ENCODE peak calls at places on chromosomes 13 and 19, in ten cellular contexts. D is thoracic aorta, T is cardiac fibroblast, E is A549, C is heart right ventricle, I is PC-3, S is suprapubic skin, B is heart left ventricle, O is fibroblast of lung, M is A673. V is an unnamed sample.

GRCh38 chr19:40217027-40217810 is 965 bp downstream of the TTC9B start:
- DNase-seq in I (peak), T (no peak), D (no peak), C (no peak), O (no peak), M (peak), E (peak), B (no peak), S (no peak), V (no peak)

GRCh38 chr19:38273499-38273898 is 9.1 kb downstream of the SPINT2 start:
- DNase-seq in I (no peak), S (no peak), O (no peak), E (peak), D (no peak), T (no peak), B (no peak), M (no peak), C (no peak), V (no peak)

GRCh38 chr13:25042141-25042540 is 53.8 kb upstream of the PABPC3 start:
- DNase-seq in I (no peak), E (no peak), M (no peak), D (no peak), S (no peak), B (no peak), O (no peak), T (no peak), C (no peak), V (no peak)

GRCh38 chr13:113927661-113928581 is 46.0 kb downstream of the C13orf46 start:
- DNase-seq in I (no peak), B (peak), C (peak), D (peak), M (no peak), E (no peak), T (peak), S (peak), O (peak), V (peak)

GRCh38 chr13:41976491-41976890 is 15.6 kb upstream of the VWA8 start:
- DNase-seq in E (no peak), C (no peak), M (peak), B (no peak), S (no peak), T (no peak), I (no peak), O (no peak), D (no peak), V (no peak)

GRCh38 chr13:112522578-112522977 is 65.4 kb downstream of the TUBGCP3 start:
- DNase-seq in I (peak), E (no peak), D (no peak), B (no peak), S (no peak), M (no peak), O (peak), T (peak), C (no peak), V (peak)

GRCh38 chr19:12642506-12642905 is 24.0 kb downstream of the MAN2B1 start:
- DNase-seq in I (no peak), S (no peak), C (no peak), O (no peak), T (no peak), B (no peak), D (no peak), E (no peak), M (no peak), V (no peak)

GRCh38 chr13:42796747-42797356 is 15.5 kb downstream of the FAM216B start:
- DNase-seq in I (no peak), O (no peak), S (no peak), C (no peak), D (no peak), B (no peak), M (no peak), T (no peak), E (no peak), V (no peak)

GRCh38 chr19:14349426-14349825 is 31.8 kb upstream of the ADGRE5 start:
- DNase-seq in D (no peak), O (no peak), B (no peak), M (no peak), I (no peak), T (no peak), C (no peak), E (no peak), S (no peak), V (no peak)

GRCh38 chr19:18649371-18650047 is 12.7 kb downstream of the KLHL26 start:
- DNase-seq in M (no peak), O (peak), I (no peak), T (no peak), E (no peak), B (peak), S (peak), C (peak), D (no peak), V (no peak)

GRCh38 chr19:35975608-35976214 is 19.3 kb upstream of the SDHAF1 start:
- DNase-seq in S (no peak), E (no peak), D (no peak), M (no peak), C (no peak), B (no peak), T (peak), I (peak), O (peak), V (no peak)

GRCh38 chr13:109938255-109938936 is 152.0 kb upstream of the IRS2 start:
- DNase-seq in B (no peak), D (no peak), M (peak), E (no peak), I (peak), C (no peak), T (peak), O (peak), S (no peak), V (peak)

GRCh38 chr19:55440411-55441105 is 2.5 kb downstream of the SHISA7 start:
- DNase-seq in C (no peak), B (no peak), M (no peak), S (no peak), I (no peak), T (no peak), O (no peak), D (no peak), E (no peak), V (no peak)

GRCh38 chr19:3975144-3975543 is 4.2 kb upstream of the DAPK3 start:
- DNase-seq in B (no peak), I (no peak), O (no peak), D (no peak), C (no peak), T (no peak), S (no peak), E (no peak), M (no peak), V (no peak)

GRCh38 chr13:112838038-112838965 is 130.7 kb upstream of the MCF2L start:
- DNase-seq in B (no peak), S (no peak), C (no peak), I (no peak), D (no peak), M (no peak), T (no peak), O (no peak), E (no peak), V (no peak)

GRCh38 chr19:38068851-38069250 is 155.2 kb downstream of the DPF1 start:
- DNase-seq in E (no peak), O (no peak), B (no peak), C (no peak), D (no peak), I (no peak), M (no peak), T (no peak), S (no peak), V (no peak)

GRCh38 chr19:48554385-48555091 is 2.6 kb downstream of the SULT2B1 start:
- DNase-seq in B (no peak), M (no peak), I (peak), T (no peak), O (no peak), D (no peak), S (no peak), E (peak), C (no peak), V (no peak)

GRCh38 chr19:56113071-56113632 is 7.9 kb downstream of the ZNF787 start:
- DNase-seq in I (no peak), O (no peak), D (no peak), B (no peak), M (no peak), S (no peak), E (no peak), C (no peak), T (no peak), V (no peak)

GRCh38 chr13:43009506-43009905 is 13.9 kb upstream of the DNAJC15 start:
- DNase-seq in T (peak), O (peak), C (no peak), B (no peak), I (no peak), S (no peak), M (no peak), E (no peak), D (no peak), V (no peak)

GRCh38 chr19:36081385-36081784 is 26.7 kb downstream of the WDR62 start:
- DNase-seq in C (no peak), E (no peak), S (no peak), M (no peak), D (no peak), O (peak), I (no peak), B (no peak), T (peak), V (no peak)

GRCh38 chr19:33301011-33301899 is 1.1 kb downstream of the CEBPA start:
- DNase-seq in I (no peak), M (no peak), E (peak), S (no peak), D (no peak), B (peak), O (no peak), T (peak), C (no peak), V (no peak)

GRCh38 chr13:24199016-24199415 is 38.5 kb downstream of the SPATA13 start:
- DNase-seq in D (no peak), T (no peak), C (no peak), I (no peak), S (no peak), M (no peak), O (no peak), E (no peak), B (no peak), V (no peak)

GRCh38 chr13:43242040-43242439 is 218.7 kb downstream of the DNAJC15 start:
- DNase-seq in M (peak), D (no peak), I (no peak), B (no peak), E (no peak), S (no peak), C (no peak), O (no peak), T (no peak), V (peak)

GRCh38 chr19:35732540-35733179 is 9.6 kb downstream of the IGFLR1 start:
- DNase-seq in E (no peak), I (no peak), D (no peak), S (no peak), B (no peak), T (no peak), C (no peak), O (no peak), M (no peak), V (no peak)

GRCh38 chr13:62643007-62643483 is 1227.4 kb upstream of the PCDH20 start:
- DNase-seq in S (no peak), B (no peak), I (peak), M (no peak), E (peak), T (peak), D (no peak), C (no peak), O (peak), V (no peak)

GRCh38 chr19:29029271-29029670 is 183.7 kb downstream of the UQCRFS1 start:
- DNase-seq in C (no peak), S (no peak), O (no peak), E (no peak), I (no peak), M (no peak), B (no peak), T (no peak), D (no peak), V (no peak)

GRCh38 chr13:20993661-20994440 is 67.5 kb downstream of the LATS2 start:
- DNase-seq in B (no peak), D (no peak), O (peak), I (no peak), C (no peak), S (peak), T (peak), M (no peak), E (no peak), V (peak)

GRCh38 chr13:41547253-41548000 is 90.1 kb downstream of the RGCC start:
- DNase-seq in M (no peak), S (no peak), I (no peak), E (no peak), D (no peak), O (peak), T (peak), C (peak), B (peak), V (no peak)

GRCh38 chr13:61136101-61136500 is 279.5 kb downstream of the PCDH20 start:
- DNase-seq in D (no peak), T (no peak), S (no peak), I (no peak), B (no peak), C (no peak), O (no peak), E (no peak), M (no peak), V (no peak)

GRCh38 chr19:29805026-29805925 is 6.5 kb upstream of the CCNE1 start:
- DNase-seq in E (peak), T (peak), C (no peak), D (no peak), B (no peak), M (no peak), I (peak), S (no peak), O (peak), V (no peak)

GRCh38 chr19:29401712-29402421 is 123.9 kb upstream of the VSTM2B start:
- DNase-seq in E (no peak), T (no peak), O (no peak), S (no peak), B (no peak), D (no peak), M (no peak), C (no peak), I (no peak), V (no peak)

DNA sequence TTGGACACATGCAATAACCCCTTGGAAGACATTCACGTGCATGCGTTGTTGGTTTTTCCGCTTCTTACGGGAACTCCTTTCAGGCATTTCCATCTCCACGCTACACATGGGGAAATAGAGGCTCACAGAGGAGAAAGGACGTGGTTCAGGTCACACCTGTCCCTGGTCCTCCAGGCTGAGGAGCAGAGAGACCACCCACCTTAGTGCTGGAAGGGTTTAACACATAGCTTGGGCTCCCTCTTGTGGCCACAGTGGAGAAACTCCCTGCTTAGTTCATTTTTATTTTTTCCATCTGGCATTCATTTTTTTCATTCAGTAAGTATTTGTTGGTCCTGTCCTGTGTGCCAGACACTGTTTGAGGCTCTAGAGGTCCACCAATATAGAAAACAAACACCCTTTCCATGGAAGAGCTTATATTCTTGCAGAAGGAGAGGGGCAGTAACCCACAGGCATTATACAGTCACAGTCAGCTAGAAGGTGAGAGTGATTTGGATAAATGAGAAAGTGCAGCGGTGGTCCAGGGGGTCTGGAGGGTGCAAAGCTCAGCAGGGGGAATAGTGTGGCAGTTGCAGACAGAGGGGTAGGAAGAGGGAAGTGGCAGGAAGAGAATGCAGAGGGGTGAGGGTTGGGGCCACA is 24.2 kb upstream of the TTYH1 start:
- DNase-seq in S (no peak), D (no peak), M (peak), T (peak), O (peak), I (peak), B (peak), C (peak), E (peak), V (peak)
- TF ChIP-seq CTCF in S (peak), D (peak), M (peak), T (peak), O (peak), I (peak), B (peak), C (peak), E (peak), V (peak)

GRCh38 chr19:17522988-17523872 is 11.8 kb downstream of the PGLS start:
- DNase-seq in T (no peak), S (no peak), C (peak), M (no peak), E (no peak), O (no peak), I (no peak), D (no peak), B (peak), V (no peak)
- H3K4me3 ChIP-seq in T (no peak), S (no peak), C (no peak), M (no peak), E (no peak), O (no peak), I (no peak), D (no peak), B (peak), V (no peak)

GRCh38 chr19:571127-571974 is 1.0 kb upstream of the BSG start:
- DNase-seq in S (no peak), I (peak), O (peak), M (peak), T (peak), E (peak), B (peak), C (no peak), D (no peak), V (no peak)

GRCh38 chr19:570315-570714 is 2.1 kb upstream of the BSG start:
- DNase-seq in T (no peak), O (no peak), M (no peak), D (no peak), C (no peak), I (no peak), S (no peak), E (no peak), B (no peak), V (no peak)

GRCh38 chr19:574658-575526 is 2.5 kb downstream of the BSG start:
- DNase-seq in T (peak), S (no peak), D (no peak), O (peak), E (no peak), M (no peak), I (peak), C (peak), B (peak), V (no peak)

GRCh38 chr19:572891-573825 is 762 bp downstream of the BSG start:
- DNase-seq in T (peak), E (peak), S (no peak), M (peak), O (peak), I (peak), B (peak), D (no peak), C (peak), V (no peak)

GRCh38 chr19:572140-572890 is at the start of gene BSG:
- DNase-seq in O (peak), D (peak), T (peak), B (peak), C (peak), M (peak), E (peak), I (peak), S (peak), V (peak)
- TF ChIP-seq CTCF in O (no peak), D (no peak), T (no peak), B (no peak), C (no peak), M (no peak), E (no peak), I (no peak), S (no peak), V (no peak)

DNA sequence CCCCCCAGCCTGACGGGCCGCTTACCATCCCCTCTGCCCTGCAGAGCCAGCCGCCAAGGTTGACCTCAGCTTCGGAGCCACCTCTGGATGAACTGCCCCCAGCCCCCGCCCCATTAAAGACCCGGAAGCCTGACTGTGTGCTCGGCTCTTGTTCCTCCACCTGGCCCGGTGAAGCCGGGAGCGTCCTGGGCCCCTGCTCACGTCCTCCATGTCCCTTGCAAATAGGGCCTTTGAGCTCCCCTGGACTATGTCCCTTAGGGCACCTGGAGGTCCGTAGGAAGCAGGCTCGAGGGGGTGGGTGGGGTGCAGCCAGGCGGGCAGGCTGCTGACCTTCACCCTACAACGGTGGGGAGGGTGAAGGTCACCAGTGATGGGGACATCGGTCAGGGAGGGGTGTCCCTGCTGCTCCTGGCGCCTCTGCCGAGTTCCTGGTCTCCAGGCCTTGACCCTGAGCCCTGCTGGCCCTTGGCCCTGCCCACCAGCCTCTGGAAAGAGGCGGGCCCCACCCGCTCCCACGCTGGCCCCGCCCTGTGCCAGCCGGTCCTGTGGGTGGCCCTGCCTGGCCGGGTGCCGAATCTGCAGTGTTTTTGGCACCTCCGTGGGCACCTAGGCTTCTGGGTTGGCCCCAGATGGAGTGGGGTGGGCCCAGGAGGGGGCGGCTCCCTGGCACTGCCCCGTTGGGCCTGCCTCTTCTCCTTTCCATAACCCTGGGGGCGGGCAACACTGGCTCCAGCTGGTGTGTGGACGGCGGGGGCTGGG is 3.3 kb downstream of the ATP5F1D start:
- DNase-seq in C (peak), D (no peak), S (no peak), B (peak), I (no peak), M (no peak), O (no peak), E (no peak), T (no peak), V (no peak)
- H3K4me3 ChIP-seq in C (peak), D (peak), S (peak), B (peak), I (no peak), M (peak), O (peak), E (peak), T (peak), V (peak)

GRCh38 chr13:76293346-76293745 is 592.9 kb downstream of the KCTD12 start:
- DNase-seq in C (no peak), E (peak), S (no peak), M (no peak), I (peak), B (no peak), D (no peak), T (peak), O (peak), V (no peak)

GRCh38 chr13:76300688-76301087 is 585.5 kb downstream of the KCTD12 start:
- DNase-seq in I (no peak), D (no peak), M (no peak), C (no peak), O (no peak), S (no peak), T (no peak), E (no peak), B (no peak), V (no peak)

GRCh38 chr13:76296751-76297150 is 589.5 kb downstream of the KCTD12 start:
- DNase-seq in O (no peak), I (no peak), M (no peak), C (no peak), S (no peak), E (no peak), B (no peak), D (no peak), T (no peak), V (no peak)

GRCh38 chr13:76293751-76294150 is 592.5 kb downstream of the KCTD12 start:
- DNase-seq in I (peak), M (no peak), E (peak), B (no peak), S (no peak), T (peak), D (no peak), C (no peak), O (peak), V (no peak)

DNA sequence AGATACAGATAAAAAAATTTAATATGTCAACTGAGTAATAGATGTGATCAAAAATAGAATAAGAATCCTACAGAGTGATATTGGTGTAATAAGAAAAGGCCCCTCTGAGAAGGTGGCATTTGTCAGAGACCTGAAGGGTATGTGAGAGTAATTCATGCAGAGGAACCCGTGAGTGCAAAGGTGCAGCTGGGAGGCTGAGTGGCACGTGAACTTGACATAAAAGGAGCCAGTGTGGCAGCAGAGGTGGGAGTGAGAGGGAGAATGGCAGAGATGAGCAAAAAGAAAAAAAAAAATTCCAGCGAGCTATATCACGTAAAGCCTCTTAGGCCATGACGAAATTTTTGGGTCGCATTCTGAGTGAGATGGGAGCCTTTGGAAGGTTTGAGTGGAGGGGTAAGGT is 588.9 kb downstream of the KCTD12 start:
- DNase-seq in C (no peak), O (no peak), I (no peak), D (no peak), B (no peak), M (no peak), E (no peak), T (no peak), S (no peak), V (no peak)
- TF ChIP-seq CTCF in C (no peak), O (no peak), I (no peak), D (no peak), B (no peak), M (no peak), E (no peak), T (no peak), S (no peak), V (no peak)

V was measured in HFF-Myc.